ENCODE peak calls at places on chromosomes 4 and X, in eight cellular contexts. B is WTC11; W is HuH-7.5; X is endothelial cell of umbilical vein; R is GOT3; Z is foreskin fibroblast; F is Calu3; I is CD8-positive, alpha-beta T cell. P is an unnamed sample.
A peak's percentile ranks its signal among the peaks of the same experiment; 100 is the strongest.

GRCh38 chr4:168743576-168743975 is 246.7 kb downstream of the PALLD start:
- DNase-seq in I (no peak), R (no peak), X (no peak), B (no peak), W (no peak), F (no peak), Z (no peak), P (no peak)

GRCh38 chr4:56129431-56129861 is 180.7 kb downstream of the CEP135 start:
- DNase-seq in I (no peak), X (no peak), Z (no peak), B (peak; percentile 66), W (no peak), R (no peak), F (peak; percentile 78), P (no peak)

GRCh38 chr4:21792736-21793135 is 155.8 kb downstream of the KCNIP4 start:
- DNase-seq in F (no peak), B (no peak), W (no peak), Z (no peak), R (no peak), I (no peak), X (no peak), P (no peak)

GRCh38 chr4:186144180-186144579 is 39.7 kb downstream of the FAM149A start:
- DNase-seq in B (no peak), X (peak; percentile 11), Z (peak; percentile 10), F (peak; percentile 48), W (peak; percentile 22), I (no peak), R (no peak), P (peak; percentile 76)

GRCh38 chr4:141339386-141339785 is 118.7 kb downstream of the ZNF330 start:
- DNase-seq in Z (no peak), I (no peak), X (no peak), R (no peak), B (no peak), W (no peak), F (no peak), P (no peak)

GRCh38 chr4:1539859-1540600 is 133.8 kb upstream of the NKX1-1 start:
- DNase-seq in B (no peak), W (no peak), R (no peak), I (no peak), X (no peak), Z (no peak), F (no peak), P (no peak)

GRCh38 chr4:173801876-173802713 is 272.1 kb upstream of the HAND2 start:
- DNase-seq in B (no peak), W (no peak), F (no peak), R (no peak), Z (no peak), X (no peak), I (no peak), P (no peak)

GRCh38 chrX:12447448-12448154 is 309.3 kb downstream of the FRMPD4 start:
- DNase-seq in B (no peak), F (no peak), I (no peak), W (no peak), X (peak; percentile 16), R (no peak), Z (peak; percentile 81), P (no peak)

GRCh38 chr4:955161-955921 is 18.0 kb downstream of the DGKQ start:
- DNase-seq in Z (no peak), F (no peak), W (no peak), B (no peak), R (no peak), I (no peak), X (no peak), P (peak; percentile 13)

GRCh38 chr4:158769175-158769831 is 477 bp downstream of the FNIP2 start:
- DNase-seq in R (no peak), Z (no peak), F (peak; percentile 18), B (peak; percentile 59), X (peak; percentile 40), W (peak; percentile 19), I (peak; percentile 17), P (peak; percentile 33)

GRCh38 chr4:81628489-81628888 is 156.8 kb upstream of the RASGEF1B start:
- DNase-seq in B (no peak), R (no peak), I (no peak), X (no peak), F (no peak), Z (no peak), W (no peak), P (no peak)

GRCh38 chrX:8679572-8679971 is 52.4 kb downstream of the ANOS1 start:
- DNase-seq in B (no peak), Z (no peak), I (no peak), R (no peak), W (no peak), F (no peak), X (no peak), P (no peak)

GRCh38 chrX:9464435-9465371 is at the start of gene TBL1X:
- DNase-seq in I (peak; percentile 39), Z (peak; percentile 21), F (peak; percentile 74), X (peak; percentile 32), B (peak; percentile 37), R (peak; percentile 43), W (peak; percentile 54), P (peak; percentile 63)

GRCh38 chrX:134688181-134688580 is 29.9 kb upstream of the PLAC1 start:
- DNase-seq in X (no peak), F (no peak), B (no peak), W (no peak), Z (no peak), I (no peak), R (no peak), P (no peak)

GRCh38 chrX:108704839-108705238 is 31.5 kb downstream of the IRS4 start:
- DNase-seq in X (no peak), I (no peak), W (no peak), B (no peak), R (no peak), Z (no peak), F (no peak), P (no peak)

GRCh38 chrX:102606115-102606514 is 6.8 kb downstream of the ARMCX5 start:
- DNase-seq in F (no peak), W (no peak), Z (no peak), X (no peak), B (no peak), I (no peak), R (no peak), P (no peak)

GRCh38 chr4:137740192-137740591 is 207.9 kb upstream of the PCDH18 start:
- DNase-seq in W (no peak), X (no peak), R (no peak), Z (no peak), B (no peak), I (no peak), F (no peak), P (no peak)